ENCODE peak calls at places on chromosomes 4 and X, in five cellular contexts. B is mucosa of descending colon, J is right atrium auricular region, H is cardiac muscle cell, W is A549. R is an unnamed sample.

GRCh38 chr4:136025540-136025939 is 1506.8 kb downstream of the PCDH18 start:
- DNase-seq in B (no peak), J (no peak), H (no peak), W (no peak), R (no peak)

GRCh38 chrX:17923546-17923945 is 62.4 kb upstream of the RAI2 start:
- DNase-seq in B (peak; percentile 1), J (no peak), H (no peak), W (peak; percentile 4), R (no peak)

GRCh38 chrX:51608766-51609165 is 9.9 kb downstream of the CENPVL3 start:
- DNase-seq in B (no peak), J (no peak), H (peak; percentile 10), W (no peak), R (no peak)

GRCh38 chr4:110033994-110034393 is 121.3 kb downstream of the EGF start:
- DNase-seq in B (peak; percentile 26), J (no peak), H (no peak), W (no peak), R (no peak)

GRCh38 chr4:27048350-27049100 is 187.9 kb downstream of the STIM2 start:
- DNase-seq in B (no peak), J (no peak), H (peak; percentile 36), W (peak; percentile 4), R (no peak)

GRCh38 chrX:153305941-153306464 is 15.6 kb downstream of the PNMA6F start:
- DNase-seq in B (no peak), J (no peak), H (no peak), W (no peak), R (no peak)

GRCh38 chr4:121053601-121054143 is 18.7 kb downstream of the NDNF start:
- DNase-seq in B (peak; percentile 50), J (no peak), H (no peak), W (no peak), R (no peak)

GRCh38 chr4:165464813-165465381 is 86.1 kb downstream of the CPE start:
- DNase-seq in B (peak; percentile 11), J (no peak), H (peak; percentile 73), W (peak; percentile 26), R (no peak)

GRCh38 chr4:127400736-127401346 is 231.9 kb upstream of the INTU start:
- DNase-seq in B (peak; percentile 46), J (no peak), H (peak; percentile 87), W (peak; percentile 66), R (no peak)

GRCh38 chrX:15751160-15751819 is 13.2 kb downstream of the CA5B start:
- DNase-seq in B (no peak), J (no peak), H (no peak), W (peak; percentile 22), R (no peak)

GRCh38 chrX:78997870-78998558 is 52.8 kb downstream of the P2RY10 start:
- DNase-seq in B (peak; percentile 12), J (no peak), H (no peak), W (no peak), R (no peak)

GRCh38 chr4:25180524-25181131 is 20.4 kb upstream of the SEPSECS start:
- DNase-seq in B (peak; percentile 65), J (no peak), H (peak; percentile 68), W (peak; percentile 45), R (no peak)

GRCh38 chr4:89353514-89353913 is 45.9 kb upstream of the GPRIN3 start:
- DNase-seq in B (no peak), J (no peak), H (no peak), W (no peak), R (no peak)

GRCh38 chrX:10045327-10046000 is 78.3 kb downstream of the CLDN34 start:
- DNase-seq in B (no peak), J (peak; percentile 68), H (peak; percentile 16), W (no peak), R (no peak)

GRCh38 chr4:185235480-185236154 is 26.2 kb downstream of the SNX25 start:
- DNase-seq in B (peak; percentile 43), J (no peak), H (peak; percentile 54), W (peak; percentile 36), R (no peak)

GRCh38 chr4:89704651-89705395 is 132.1 kb downstream of the SNCA start:
- DNase-seq in B (no peak), J (no peak), H (no peak), W (no peak), R (no peak)

GRCh38 chr4:77349796-77350195 is 192.8 kb downstream of the CCNG2 start:
- DNase-seq in B (no peak), J (no peak), H (no peak), W (no peak), R (no peak)

GRCh38 chrX:32985544-32985943 is 225.8 kb downstream of the DMD start:
- DNase-seq in B (no peak), J (no peak), H (no peak), W (no peak), R (no peak)

DNA sequence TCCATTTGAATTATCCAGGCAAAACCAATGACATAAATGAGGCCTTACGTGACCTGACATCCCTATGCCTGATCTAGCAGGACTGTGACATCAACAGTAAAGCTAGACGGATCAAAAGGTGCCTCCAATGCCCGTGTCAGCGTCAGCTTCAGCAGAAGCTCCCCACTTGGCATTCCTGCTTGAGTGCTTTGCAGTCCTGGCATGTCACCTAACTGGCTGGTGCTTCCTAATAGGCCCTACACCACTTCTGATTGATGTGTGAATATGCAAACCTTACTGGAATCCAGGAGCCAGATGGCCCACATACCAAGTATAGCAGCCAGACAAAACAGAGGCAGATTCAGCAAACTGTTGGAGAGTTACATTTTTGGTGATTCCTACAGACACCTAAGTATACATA is 224.2 kb downstream of the DMD start:
- DNase-seq in B (no peak), J (no peak), H (no peak), W (no peak), R (no peak)
- H3K4me1 ChIP-seq in B (no peaks in the 10 kb centered on the region), J (no peaks in the 10 kb centered on the region), H (peaks cover 35% of the 10 kb centered on the region), W (no peaks in the 10 kb centered on the region), R (peaks cover 10% of the 10 kb centered on the region)

GRCh38 chr4:159144112-159144694 is 41.3 kb downstream of the RAPGEF2 start:
- DNase-seq in B (no peak), J (no peak), H (no peak), W (no peak), R (no peak)
- H3K4me1 ChIP-seq in B (no peaks in the 10 kb centered on the region), J (peaks cover 44% of the 10 kb centered on the region), H (peaks cover 30% of the 10 kb centered on the region), W (peaks cover 37% of the 10 kb centered on the region), R (peaks cover 59% of the 10 kb centered on the region)

GRCh38 chr4:39626261-39626660 is 12.4 kb downstream of the SMIM14 start:
- DNase-seq in B (no peak), J (no peak), H (no peak), W (no peak), R (no peak)

GRCh38 chr4:39621582-39621981 is 17.1 kb downstream of the SMIM14 start:
- DNase-seq in B (no peak), J (peak; percentile 73), H (peak; percentile 74), W (peak; percentile 90), R (peak; percentile 21)

GRCh38 chr4:39631700-39632079 is 7.0 kb downstream of the SMIM14 start:
- DNase-seq in B (no peak), J (no peak), H (no peak), W (no peak), R (no peak)

GRCh38 chr4:39627413-39627812 is 11.3 kb downstream of the SMIM14 start:
- DNase-seq in B (no peak), J (no peak), H (no peak), W (no peak), R (no peak)

DNA sequence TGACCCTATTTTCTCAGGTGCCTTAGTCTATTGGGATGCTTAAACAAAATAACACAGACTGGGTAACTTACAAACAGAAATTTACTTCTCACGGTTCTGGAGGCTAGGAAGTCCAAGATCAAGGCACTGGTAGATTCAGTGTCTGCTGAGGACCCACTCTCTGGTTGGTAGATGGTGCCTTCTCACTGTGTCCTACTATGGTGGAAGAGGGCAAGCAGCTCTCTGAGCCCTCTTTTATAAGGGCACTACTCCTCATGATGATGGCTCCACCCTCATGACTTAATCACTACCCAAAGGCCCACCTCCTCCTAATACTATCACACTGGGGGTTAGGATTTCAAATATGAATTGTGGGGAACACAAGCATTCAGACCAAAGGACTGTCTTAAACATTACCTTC is 11.8 kb downstream of the SMIM14 start:
- DNase-seq in B (no peak), J (no peak), H (no peak), W (no peak), R (no peak)
- H3K4me1 ChIP-seq in B (peaks cover 17% of the 10 kb centered on the region), J (peaks cover 12% of the 10 kb centered on the region), H (no peaks in the 10 kb centered on the region), W (peaks cover 43% of the 10 kb centered on the region), R (peaks cover 23% of the 10 kb centered on the region)

GRCh38 chr4:57100979-57101629 is 9.1 kb downstream of the IGFBP7 start:
- DNase-seq in B (no peak), J (no peak), H (peak; percentile 49), W (peak; percentile 72), R (no peak)

GRCh38 chr4:57099363-57099762 is 10.8 kb downstream of the IGFBP7 start:
- DNase-seq in B (no peak), J (no peak), H (no peak), W (no peak), R (no peak)

GRCh38 chr4:57102050-57102564 is 8.1 kb downstream of the IGFBP7 start:
- DNase-seq in B (peak; percentile 33), J (peak; percentile 81), H (peak; percentile 98), W (peak; percentile 81), R (peak; percentile 45)

GRCh38 chr4:57104706-57105560 is 5.3 kb downstream of the IGFBP7 start:
- DNase-seq in B (no peak), J (no peak), H (peak; percentile 36), W (no peak), R (no peak)

DNA sequence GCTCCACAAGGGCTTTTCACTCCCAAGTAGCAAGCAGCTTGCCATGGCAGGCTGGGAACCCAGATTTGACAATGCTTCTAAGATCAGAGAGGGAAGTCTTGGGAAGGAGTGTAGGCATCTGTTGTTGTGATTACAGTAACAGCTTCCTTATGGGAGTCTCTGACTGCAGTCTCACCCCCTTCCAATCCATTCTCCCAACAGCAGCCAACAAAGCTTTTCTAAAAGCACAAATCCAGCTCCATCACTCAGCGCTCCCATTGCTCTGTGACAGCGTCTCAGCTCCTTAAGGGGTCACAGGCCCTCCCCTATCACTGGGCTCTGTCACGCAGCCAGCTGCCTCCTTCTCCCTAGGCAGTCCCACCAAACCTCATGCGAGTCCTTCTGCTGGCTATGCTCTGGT is 7.1 kb downstream of the IGFBP7 start:
- DNase-seq in B (no peak), J (no peak), H (peak; percentile 62), W (no peak), R (no peak)
- H3K4me1 ChIP-seq in B (no peaks in the 10 kb centered on the region), J (peaks cover 63% of the 10 kb centered on the region), H (peaks cover 34% of the 10 kb centered on the region), W (peaks cover 75% of the 10 kb centered on the region), R (peaks cover 63% of the 10 kb centered on the region)

GRCh38 chr4:3461515-3462291 is 1.4 kb upstream of the DOK7 start:
- DNase-seq in B (peak; percentile 55), J (no peak), H (peak; percentile 25), W (no peak), R (no peak)

GRCh38 chr4:3458371-3458770 is 4.7 kb upstream of the DOK7 start:
- DNase-seq in B (no peak), J (no peak), H (no peak), W (no peak), R (no peak)

GRCh38 chr4:3462321-3462789 is 751 bp upstream of the DOK7 start:
- DNase-seq in B (no peak), J (no peak), H (no peak), W (no peak), R (no peak)

GRCh38 chr4:3462790-3463415 is at the start of gene DOK7:
- DNase-seq in B (peak; percentile 42), J (no peak), H (no peak), W (no peak), R (no peak)

GRCh38 chr4:3460926-3461325 is 2.2 kb upstream of the DOK7 start:
- DNase-seq in B (no peak), J (no peak), H (no peak), W (no peak), R (no peak)
- H3K4me1 ChIP-seq in B (peaks cover 7% of the 10 kb centered on the region), J (peaks cover 38% of the 10 kb centered on the region), H (peaks cover 3% of the 10 kb centered on the region), W (no peaks in the 10 kb centered on the region), R (peaks cover 19% of the 10 kb centered on the region)